ENCODE peak calls at places on chromosomes 3 and 15, in six cellular contexts. P is transverse colon, N is K562, A is breast epithelium, K is stomach, T is heart left ventricle. C is an unnamed sample.

GRCh38 chr15:73317651-73318462 is 50.9 kb downstream of the HCN4 start:
- DNase-seq in P (no peak), N (no peak), A (no peak), K (no peak), T (no peak), C (peak)

GRCh38 chr3:85846940-85847339 is 888.2 kb downstream of the CADM2 start:
- DNase-seq in P (no peak), N (no peak), A (no peak), K (no peak), T (no peak), C (no peak)

GRCh38 chr3:48565591-48566400 is 2.2 kb upstream of the UCN2 start:
- DNase-seq in P (no peak), N (no peak), A (no peak), K (no peak), T (no peak), C (peak)

GRCh38 chr3:153219147-153219546 is 57.1 kb downstream of the RAP2B start:
- DNase-seq in P (no peak), N (no peak), A (no peak), K (no peak), T (no peak), C (no peak)

GRCh38 chr3:58324675-58325390 is 7.9 kb upstream of the PXK start:
- DNase-seq in P (no peak), N (no peak), A (no peak), K (no peak), T (no peak), C (no peak)

GRCh38 chr15:80840173-80841130 is 61.3 kb downstream of the CEMIP start:
- DNase-seq in P (no peak), N (no peak), A (no peak), K (no peak), T (no peak), C (no peak)

GRCh38 chr3:193228206-193228605 is 12.8 kb upstream of the PLAAT1 start:
- DNase-seq in P (no peak), N (no peak), A (no peak), K (no peak), T (no peak), C (no peak)

GRCh38 chr3:47566667-47567066 is 12.0 kb downstream of the CSPG5 start:
- DNase-seq in P (no peak), N (no peak), A (no peak), K (no peak), T (no peak), C (no peak)

GRCh38 chr15:75063338-75063737 is 39.9 kb downstream of the PPCDC start:
- DNase-seq in P (no peak), N (no peak), A (no peak), K (no peak), T (no peak), C (no peak)

GRCh38 chr15:33104276-33104675 is 90.2 kb downstream of the FMN1 start:
- DNase-seq in P (no peak), N (no peak), A (no peak), K (no peak), T (no peak), C (no peak)

GRCh38 chr15:80597081-80597480 is 98.0 kb upstream of the ABHD17C start:
- DNase-seq in P (no peak), N (no peak), A (no peak), K (peak), T (no peak), C (no peak)

GRCh38 chr15:31439328-31439727 is 112.7 kb downstream of the KLF13 start:
- DNase-seq in P (peak), N (peak), A (no peak), K (no peak), T (no peak), C (no peak)

GRCh38 chr3:190585771-190586630 is 72.1 kb downstream of the IL1RAP start:
- DNase-seq in P (no peak), N (no peak), A (no peak), K (no peak), T (no peak), C (peak)

GRCh38 chr3:135136361-135137100 is 341.5 kb downstream of the EPHB1 start:
- DNase-seq in P (no peak), N (no peak), A (no peak), K (no peak), T (no peak), C (no peak)

GRCh38 chr3:173584093-173584833 is 186.7 kb downstream of the NLGN1 start:
- DNase-seq in P (no peak), N (peak), A (no peak), K (no peak), T (no peak), C (no peak)

GRCh38 chr3:186949281-186949982 is 19.1 kb downstream of the ST6GAL1 start:
- DNase-seq in P (no peak), N (peak), A (no peak), K (no peak), T (no peak), C (no peak)

GRCh38 chr3:134621824-134622223 is 29.0 kb downstream of the KY start:
- DNase-seq in P (no peak), N (no peak), A (no peak), K (no peak), T (no peak), C (no peak)

GRCh38 chr3:180036678-180037455 is at the start of gene PEX5L:
- DNase-seq in P (no peak), N (no peak), A (no peak), K (peak), T (peak), C (no peak)

GRCh38 chr3:9903238-9903624 is 583 bp downstream of the IL17RE start:
- DNase-seq in P (no peak), N (no peak), A (no peak), K (no peak), T (no peak), C (no peak)

GRCh38 chr3:187742351-187743171 is 2.7 kb downstream of the BCL6 start:
- DNase-seq in P (peak), N (no peak), A (peak), K (peak), T (peak), C (no peak)

GRCh38 chr3:44624696-44625528 is at the start of gene ZNF197:
- DNase-seq in P (peak), N (peak), A (peak), K (peak), T (peak), C (peak)
- TF ChIP-seq POLR2A in P (peak), N (peak), A (no peak), K (no peak), T (peak), C (peak)

GRCh38 chr15:67018026-67018425 is 47.4 kb upstream of the SMAD3 start:
- DNase-seq in P (no peak), N (no peak), A (no peak), K (no peak), T (no peak), C (no peak)

GRCh38 chr15:67018451-67018850 is 47.0 kb upstream of the SMAD3 start:
- DNase-seq in P (no peak), N (no peak), A (no peak), K (no peak), T (no peak), C (no peak)

GRCh38 chr15:67021455-67021854 is 43.9 kb upstream of the SMAD3 start:
- DNase-seq in P (no peak), N (no peak), A (no peak), K (no peak), T (no peak), C (no peak)

GRCh38 chr15:67019069-67019468 is 46.3 kb upstream of the SMAD3 start:
- DNase-seq in P (no peak), N (no peak), A (no peak), K (no peak), T (no peak), C (no peak)

DNA sequence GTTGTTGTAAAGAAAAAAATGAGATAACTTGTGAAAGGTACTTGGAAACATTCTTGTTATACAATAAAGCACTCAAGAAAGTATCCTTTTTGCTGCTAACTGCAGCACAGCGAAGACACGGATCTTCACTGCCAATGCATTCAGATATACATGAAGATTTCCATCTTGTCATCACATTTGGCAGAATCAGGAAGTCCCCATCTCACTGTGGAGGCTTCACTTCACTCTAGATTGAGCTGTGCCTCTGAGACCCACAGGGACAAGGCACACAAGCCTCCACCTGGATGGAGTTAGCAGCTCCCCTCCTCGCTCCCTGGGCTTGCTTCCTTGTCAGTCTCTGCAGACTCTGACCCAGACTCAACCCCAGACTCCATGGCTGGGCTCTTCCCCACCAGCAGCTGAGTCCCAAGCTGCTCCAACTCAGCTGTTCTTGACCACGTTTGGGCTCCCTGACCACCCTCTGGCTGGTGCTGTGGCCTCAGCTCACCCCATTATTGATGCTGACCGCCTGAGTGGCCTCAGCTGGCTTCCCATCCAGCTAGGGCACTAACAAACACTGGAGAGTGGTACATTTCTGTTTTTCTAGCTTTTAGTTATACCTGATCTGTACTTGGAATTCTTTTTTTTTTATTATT is 45.4 kb upstream of the SMAD3 start:
- DNase-seq in P (no peak), N (no peak), A (no peak), K (no peak), T (no peak), C (no peak)
- TF ChIP-seq POLR2A in P (no peak), N (no peak), A (no peak), K (no peak), T (no peak), C (no peak)

GRCh38 chr15:69159805-69160140 is 662 bp upstream of the GLCE start:
- DNase-seq in P (no peak), N (no peak), A (no peak), K (no peak), T (no peak), C (no peak)

GRCh38 chr15:69158843-69159240 is 1.6 kb upstream of the GLCE start:
- DNase-seq in P (no peak), N (no peak), A (no peak), K (no peak), T (no peak), C (no peak)

GRCh38 chr15:69160976-69161877 is 792 bp downstream of the GLCE start:
- DNase-seq in P (peak), N (peak), A (no peak), K (peak), T (peak), C (no peak)

GRCh38 chr15:69161878-69162213 is 1.4 kb downstream of the GLCE start:
- DNase-seq in P (no peak), N (no peak), A (no peak), K (no peak), T (no peak), C (no peak)

GRCh38 chr15:69160141-69160975 is at the start of gene GLCE:
- DNase-seq in P (peak), N (peak), A (peak), K (peak), T (peak), C (peak)
- TF ChIP-seq POLR2A in P (peak), N (peak), A (peak), K (peak), T (peak), C (peak)

GRCh38 chr3:105365536-105366301 is 990 bp upstream of the ALCAM start:
- DNase-seq in P (no peak), N (no peak), A (no peak), K (peak), T (no peak), C (no peak)

GRCh38 chr3:105368575-105369500 is 2.1 kb downstream of the ALCAM start:
- DNase-seq in P (peak), N (no peak), A (peak), K (peak), T (peak), C (no peak)

GRCh38 chr3:105366302-105367062 is at the start of gene ALCAM:
- DNase-seq in P (peak), N (peak), A (peak), K (peak), T (peak), C (peak)

GRCh38 chr3:105367063-105367405 is 325 bp downstream of the ALCAM start:
- DNase-seq in P (peak), N (no peak), A (no peak), K (peak), T (no peak), C (no peak)

GRCh38 chr3:105367406-105368213 is 901 bp downstream of the ALCAM start:
- DNase-seq in P (peak), N (no peak), A (peak), K (peak), T (peak), C (no peak)
- TF ChIP-seq POLR2A in P (peak), N (no peak), A (no peak), K (no peak), T (no peak), C (no peak)

GRCh38 chr3:185937689-185938374 is at the start of gene TRA2B:
- DNase-seq in P (peak), N (peak), A (peak), K (peak), T (peak), C (peak)

GRCh38 chr3:185939721-185940120 is 1.9 kb upstream of the TRA2B start:
- DNase-seq in P (no peak), N (no peak), A (no peak), K (no peak), T (no peak), C (no peak)

GRCh38 chr3:185935465-185936263 is 2.1 kb downstream of the TRA2B start:
- DNase-seq in P (no peak), N (peak), A (no peak), K (no peak), T (no peak), C (no peak)

GRCh38 chr3:185934726-185935464 is 2.9 kb downstream of the TRA2B start:
- DNase-seq in P (no peak), N (no peak), A (no peak), K (no peak), T (no peak), C (no peak)

GRCh38 chr3:185936814-185937688 is 763 bp downstream of the TRA2B start:
- DNase-seq in P (peak), N (peak), A (peak), K (peak), T (peak), C (peak)
- TF ChIP-seq POLR2A in P (no peak), N (no peak), A (no peak), K (peak), T (no peak), C (peak)

GRCh38 chr3:196739671-196740475 is at the start of gene PAK2:
- DNase-seq in P (peak), N (peak), A (peak), K (peak), T (peak), C (peak)
- TF ChIP-seq POLR2A in P (peak), N (peak), A (no peak), K (no peak), T (peak), C (peak)

DNA sequence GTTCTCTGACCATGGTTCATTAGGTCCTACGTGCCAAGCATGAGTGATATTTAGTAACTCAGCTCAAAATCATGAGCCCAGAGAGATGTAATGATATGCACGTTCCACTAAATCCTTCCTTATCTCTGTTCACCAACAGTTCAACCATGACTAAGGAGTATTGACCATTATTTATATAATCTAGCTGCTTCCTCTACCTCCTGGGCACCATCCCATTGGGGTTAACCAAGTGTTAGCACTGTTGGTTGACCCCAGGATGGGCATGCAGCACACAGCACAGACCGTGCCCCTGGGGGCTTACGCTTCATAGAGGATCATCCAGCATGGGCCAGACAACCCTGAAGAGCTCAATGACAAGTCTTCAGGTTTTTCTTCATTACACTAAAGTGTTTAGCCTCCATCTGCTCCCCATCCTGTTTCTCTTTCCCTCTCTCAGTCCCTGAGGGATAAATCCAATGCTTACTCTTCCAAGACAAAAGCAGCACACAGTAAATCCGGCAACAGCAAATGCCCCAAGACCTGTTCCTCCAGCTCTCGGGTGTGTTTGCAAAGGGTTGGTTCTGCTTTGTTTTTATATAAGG is 10.4 kb downstream of the FAM174B start:
- DNase-seq in P (no peak), N (no peak), A (peak), K (peak), T (no peak), C (no peak)
- TF ChIP-seq POLR2A in P (no peak), N (no peak), A (no peak), K (no peak), T (no peak), C (no peak)

DNA sequence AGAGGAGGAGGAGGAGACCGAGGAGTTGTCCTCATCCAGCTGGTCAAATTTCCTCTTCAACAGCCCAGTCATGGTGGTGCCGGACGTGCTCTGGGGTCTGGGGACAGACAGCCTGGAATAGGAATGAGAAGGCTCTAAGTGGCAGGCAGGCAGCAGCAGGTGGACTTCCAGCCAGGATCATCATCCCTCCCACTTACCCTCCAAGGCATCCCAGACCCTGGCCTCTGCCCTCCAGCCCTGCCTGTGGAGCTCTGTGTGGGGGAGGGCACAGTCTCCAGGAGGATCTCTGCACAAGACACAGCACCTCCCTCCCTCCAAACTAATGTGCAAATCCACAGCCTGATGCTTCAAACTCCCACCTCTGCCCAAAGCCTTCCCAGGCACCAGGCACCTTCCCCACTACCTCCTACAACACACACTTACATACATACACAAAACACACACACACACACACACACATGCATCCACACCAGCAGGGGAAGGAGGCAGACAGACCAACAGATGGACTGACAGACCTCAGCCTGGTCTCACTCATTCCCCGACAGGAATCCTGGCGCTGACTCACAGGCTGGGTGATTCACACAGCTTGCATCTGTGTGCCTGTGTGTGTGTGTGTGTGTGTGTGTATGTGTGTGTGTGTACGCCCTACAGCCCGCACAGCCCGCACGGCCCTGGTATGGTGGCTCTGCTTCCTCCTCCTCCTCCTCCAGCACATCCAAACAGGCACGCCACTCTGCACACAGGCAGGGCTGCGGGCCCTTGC is 6.6 kb downstream of the CSRNP1 start:
- DNase-seq in P (peak), N (no peak), A (peak), K (peak), T (peak), C (peak)
- TF ChIP-seq POLR2A in P (no peak), N (no peak), A (no peak), K (no peak), T (peak), C (peak)

DNA sequence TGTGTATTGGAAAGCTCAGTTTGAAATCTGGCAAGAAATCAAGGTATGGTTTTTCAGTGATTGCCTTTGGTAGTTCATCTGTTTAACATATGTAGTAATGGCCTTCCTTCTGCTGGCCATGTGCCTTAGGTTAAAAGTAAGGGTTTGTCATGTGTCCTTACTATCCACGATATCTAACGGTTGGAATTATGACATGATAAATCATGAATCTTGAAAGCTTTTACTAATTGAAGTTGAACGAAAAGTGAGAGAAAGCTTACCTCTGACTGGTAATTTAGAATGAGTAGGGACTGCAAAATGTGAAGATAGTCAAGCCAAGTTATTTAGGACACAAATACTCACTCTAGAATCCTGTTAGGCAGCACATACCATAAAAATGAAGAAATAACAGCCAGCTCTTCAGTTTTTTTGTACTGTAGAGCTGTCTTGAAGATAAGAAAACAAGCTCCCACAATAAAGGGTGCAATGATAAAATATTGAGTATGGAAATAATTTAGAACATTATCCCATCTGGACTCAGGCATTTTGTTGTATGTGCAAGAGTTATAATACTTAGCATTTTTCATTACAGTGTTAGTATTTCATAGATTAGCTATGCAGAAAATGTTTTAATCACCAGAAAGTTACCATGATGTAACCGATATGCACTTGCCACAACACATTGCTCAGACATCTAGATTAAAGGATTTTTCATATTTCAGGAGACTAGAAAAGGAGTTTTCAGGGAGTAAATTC is 303.4 kb downstream of the ZNF385D start:
- DNase-seq in P (no peak), N (no peak), A (no peak), K (no peak), T (no peak), C (no peak)
- TF ChIP-seq POLR2A in P (no peak), N (no peak), A (no peak), K (no peak), T (no peak), C (no peak)

GRCh38 chr15:62059818-62060115 is 480 bp downstream of the VPS13C start:
- DNase-seq in P (peak), N (no peak), A (peak), K (peak), T (peak), C (no peak)
- TF ChIP-seq POLR2A in P (no peak), N (no peak), A (no peak), K (no peak), T (no peak), C (no peak)